ENCODE peak calls at places on chromosomes 3 and 15, in seven cellular contexts. One of them, this sample, is unnamed.

GRCh38 chr15:96230557-96231181 is 99.8 kb upstream of the NR2F2 start:
- DNase-seq in epithelial cell of proximal tubule: no peak
- DNase-seq in epithelial cell of esophagus: peak; percentile 92
- DNase-seq in IMR-90: peak; percentile 72
- DNase-seq in dorsolateral prefrontal cortex: no peak
- DNase-seq in right atrium auricular region: no peak
- DNase-seq in HFF-Myc: no peak
- DNase-seq in this sample: peak; percentile 11

GRCh38 chr3:147619925-147620580 is 210.9 kb downstream of the ZIC1 start:
- DNase-seq in epithelial cell of proximal tubule: no peak
- DNase-seq in HFF-Myc: no peak
- DNase-seq in IMR-90: no peak
- DNase-seq in epithelial cell of esophagus: no peak
- DNase-seq in dorsolateral prefrontal cortex: no peak
- DNase-seq in right atrium auricular region: no peak
- DNase-seq in this sample: no peak

GRCh38 chr3:139523166-139523565 is 16.4 kb downstream of the RBP1 start:
- DNase-seq in IMR-90: no peak
- DNase-seq in dorsolateral prefrontal cortex: no peak
- DNase-seq in HFF-Myc: no peak
- DNase-seq in epithelial cell of esophagus: no peak
- DNase-seq in right atrium auricular region: no peak
- DNase-seq in epithelial cell of proximal tubule: no peak
- DNase-seq in this sample: no peak

GRCh38 chr3:5022187-5022965 is 43.1 kb downstream of the BHLHE40 start:
- DNase-seq in HFF-Myc: no peak
- DNase-seq in epithelial cell of esophagus: peak; percentile 97
- DNase-seq in right atrium auricular region: no peak
- DNase-seq in dorsolateral prefrontal cortex: no peak
- DNase-seq in epithelial cell of proximal tubule: no peak
- DNase-seq in IMR-90: peak; percentile 74
- DNase-seq in this sample: no peak

GRCh38 chr3:104245241-104245640 is 1121.5 kb upstream of the ALCAM start:
- DNase-seq in HFF-Myc: no peak
- DNase-seq in dorsolateral prefrontal cortex: no peak
- DNase-seq in right atrium auricular region: no peak
- DNase-seq in epithelial cell of esophagus: no peak
- DNase-seq in IMR-90: no peak
- DNase-seq in epithelial cell of proximal tubule: no peak
- DNase-seq in this sample: no peak

GRCh38 chr3:56778904-56779303 is 22.8 kb downstream of the ARHGEF3 start:
- DNase-seq in epithelial cell of esophagus: no peak
- DNase-seq in IMR-90: no peak
- DNase-seq in epithelial cell of proximal tubule: no peak
- DNase-seq in right atrium auricular region: no peak
- DNase-seq in dorsolateral prefrontal cortex: no peak
- DNase-seq in HFF-Myc: no peak
- DNase-seq in this sample: no peak

GRCh38 chr15:99145778-99146177 is 40.9 kb downstream of the SYNM start:
- DNase-seq in IMR-90: no peak
- DNase-seq in dorsolateral prefrontal cortex: no peak
- DNase-seq in HFF-Myc: no peak
- DNase-seq in right atrium auricular region: no peak
- DNase-seq in epithelial cell of proximal tubule: no peak
- DNase-seq in epithelial cell of esophagus: no peak
- DNase-seq in this sample: no peak

GRCh38 chr15:82810863-82811421 is 1.5 kb downstream of the WHAMM start:
- DNase-seq in right atrium auricular region: no peak
- DNase-seq in HFF-Myc: no peak
- DNase-seq in IMR-90: no peak
- DNase-seq in dorsolateral prefrontal cortex: no peak
- DNase-seq in epithelial cell of esophagus: peak; percentile 21
- DNase-seq in epithelial cell of proximal tubule: no peak
- DNase-seq in this sample: no peak

GRCh38 chr15:73051402-73051810 is 857 bp upstream of the NEO1 start:
- DNase-seq in HFF-Myc: no peak
- DNase-seq in dorsolateral prefrontal cortex: peak; percentile 73
- DNase-seq in right atrium auricular region: no peak
- DNase-seq in epithelial cell of proximal tubule: no peak
- DNase-seq in epithelial cell of esophagus: peak; percentile 17
- DNase-seq in IMR-90: no peak
- DNase-seq in this sample: no peak

GRCh38 chr15:78679089-78679511 is 38.1 kb upstream of the CHRNB4 start:
- DNase-seq in HFF-Myc: no peak
- DNase-seq in right atrium auricular region: no peak
- DNase-seq in IMR-90: no peak
- DNase-seq in dorsolateral prefrontal cortex: no peak
- DNase-seq in epithelial cell of proximal tubule: no peak
- DNase-seq in epithelial cell of esophagus: no peak
- DNase-seq in this sample: no peak

GRCh38 chr15:46703352-46703861 is 1013.9 kb upstream of the SEMA6D start:
- DNase-seq in dorsolateral prefrontal cortex: no peak
- DNase-seq in epithelial cell of esophagus: no peak
- DNase-seq in HFF-Myc: no peak
- DNase-seq in epithelial cell of proximal tubule: no peak
- DNase-seq in right atrium auricular region: no peak
- DNase-seq in IMR-90: no peak
- DNase-seq in this sample: no peak

GRCh38 chr3:105791919-105792786 is 76.7 kb downstream of the CBLB start:
- DNase-seq in right atrium auricular region: peak; percentile 97
- DNase-seq in dorsolateral prefrontal cortex: no peak
- DNase-seq in IMR-90: peak; percentile 96
- DNase-seq in HFF-Myc: no peak
- DNase-seq in epithelial cell of proximal tubule: no peak
- DNase-seq in epithelial cell of esophagus: peak; percentile 87
- DNase-seq in this sample: peak; percentile 96

GRCh38 chr3:128786434-128787020 is 60.5 kb downstream of the RAB7A start:
- DNase-seq in IMR-90: peak; percentile 30
- DNase-seq in epithelial cell of proximal tubule: no peak
- DNase-seq in dorsolateral prefrontal cortex: no peak
- DNase-seq in epithelial cell of esophagus: no peak
- DNase-seq in HFF-Myc: no peak
- DNase-seq in right atrium auricular region: no peak
- DNase-seq in this sample: peak; percentile 53

GRCh38 chr15:88878720-88879184 is 16.6 kb downstream of the HAPLN3 start:
- DNase-seq in epithelial cell of esophagus: peak; percentile 59
- DNase-seq in right atrium auricular region: no peak
- DNase-seq in dorsolateral prefrontal cortex: no peak
- DNase-seq in epithelial cell of proximal tubule: no peak
- DNase-seq in IMR-90: peak; percentile 35
- DNase-seq in HFF-Myc: peak; percentile 32
- DNase-seq in this sample: peak; percentile 70

GRCh38 chr3:12785096-12785495 is 11.4 kb upstream of the CAND2 start:
- DNase-seq in HFF-Myc: no peak
- DNase-seq in dorsolateral prefrontal cortex: no peak
- DNase-seq in right atrium auricular region: no peak
- DNase-seq in epithelial cell of proximal tubule: no peak
- DNase-seq in epithelial cell of esophagus: no peak
- DNase-seq in IMR-90: no peak
- DNase-seq in this sample: no peak

GRCh38 chr15:32790352-32790999 is 72.7 kb downstream of the GREM1 start:
- DNase-seq in epithelial cell of esophagus: peak; percentile 9
- DNase-seq in dorsolateral prefrontal cortex: no peak
- DNase-seq in epithelial cell of proximal tubule: no peak
- DNase-seq in HFF-Myc: peak; percentile 29
- DNase-seq in IMR-90: peak; percentile 79
- DNase-seq in right atrium auricular region: no peak
- DNase-seq in this sample: peak; percentile 75

GRCh38 chr3:64022451-64023186 is 675 bp downstream of the PSMD6 start:
- DNase-seq in right atrium auricular region: no peak
- DNase-seq in epithelial cell of proximal tubule: no peak
- DNase-seq in IMR-90: no peak
- DNase-seq in dorsolateral prefrontal cortex: peak; percentile 4
- DNase-seq in epithelial cell of esophagus: peak; percentile 51
- DNase-seq in HFF-Myc: no peak
- DNase-seq in this sample: peak; percentile 24

GRCh38 chr3:196996454-196997265 is 28.0 kb upstream of the PIGZ start:
- DNase-seq in epithelial cell of esophagus: peak; percentile 84
- DNase-seq in dorsolateral prefrontal cortex: no peak
- DNase-seq in epithelial cell of proximal tubule: no peak
- DNase-seq in right atrium auricular region: no peak
- DNase-seq in IMR-90: no peak
- DNase-seq in HFF-Myc: no peak
- DNase-seq in this sample: no peak

GRCh38 chr15:39156636-39157255 is 424.1 kb upstream of the THBS1 start:
- DNase-seq in HFF-Myc: no peak
- DNase-seq in epithelial cell of esophagus: no peak
- DNase-seq in right atrium auricular region: peak; percentile 68
- DNase-seq in dorsolateral prefrontal cortex: no peak
- DNase-seq in epithelial cell of proximal tubule: no peak
- DNase-seq in IMR-90: no peak
- DNase-seq in this sample: peak; percentile 43

GRCh38 chr15:66254364-66255292 is 1.1 kb upstream of the MEGF11 start:
- DNase-seq in IMR-90: no peak
- DNase-seq in epithelial cell of esophagus: no peak
- DNase-seq in HFF-Myc: no peak
- DNase-seq in epithelial cell of proximal tubule: no peak
- DNase-seq in dorsolateral prefrontal cortex: no peak
- DNase-seq in right atrium auricular region: no peak
- DNase-seq in this sample: no peak
- H3K4me3 ChIP-seq in IMR-90: no peak overlapping the region
- H3K4me3 ChIP-seq in epithelial cell of esophagus: no peak overlapping the region
- H3K4me3 ChIP-seq in HFF-Myc: no peak overlapping the region
- H3K4me3 ChIP-seq in epithelial cell of proximal tubule: no peak overlapping the region
- H3K4me3 ChIP-seq in dorsolateral prefrontal cortex: peak overlapping the region; percentile 90
- H3K4me3 ChIP-seq in right atrium auricular region: peak overlapping the region; percentile 53
- H3K4me3 ChIP-seq in this sample: no peak overlapping the region

GRCh38 chr3:48698891-48699290 is 13.2 kb upstream of the NCKIPSD start:
- DNase-seq in right atrium auricular region: no peak
- DNase-seq in epithelial cell of esophagus: no peak
- DNase-seq in dorsolateral prefrontal cortex: no peak
- DNase-seq in HFF-Myc: no peak
- DNase-seq in IMR-90: no peak
- DNase-seq in epithelial cell of proximal tubule: no peak
- DNase-seq in this sample: no peak

GRCh38 chr3:48700750-48701405 is 15.2 kb upstream of the NCKIPSD start:
- DNase-seq in epithelial cell of proximal tubule: no peak
- DNase-seq in IMR-90: no peak
- DNase-seq in dorsolateral prefrontal cortex: no peak
- DNase-seq in epithelial cell of esophagus: no peak
- DNase-seq in right atrium auricular region: no peak
- DNase-seq in HFF-Myc: no peak
- DNase-seq in this sample: no peak

GRCh38 chr3:48696156-48696555 is 10.4 kb upstream of the NCKIPSD start:
- DNase-seq in right atrium auricular region: no peak
- DNase-seq in dorsolateral prefrontal cortex: no peak
- DNase-seq in HFF-Myc: no peak
- DNase-seq in epithelial cell of proximal tubule: no peak
- DNase-seq in IMR-90: no peak
- DNase-seq in epithelial cell of esophagus: no peak
- DNase-seq in this sample: no peak

GRCh38 chr3:48695113-48695753 is 9.5 kb upstream of the NCKIPSD start:
- DNase-seq in right atrium auricular region: peak; percentile 87
- DNase-seq in dorsolateral prefrontal cortex: peak; percentile 41
- DNase-seq in IMR-90: peak; percentile 45
- DNase-seq in epithelial cell of esophagus: peak; percentile 80
- DNase-seq in epithelial cell of proximal tubule: no peak
- DNase-seq in HFF-Myc: no peak
- DNase-seq in this sample: peak; percentile 66

GRCh38 chr3:48697952-48698351 is 12.2 kb upstream of the NCKIPSD start:
- DNase-seq in right atrium auricular region: no peak
- DNase-seq in dorsolateral prefrontal cortex: no peak
- DNase-seq in epithelial cell of proximal tubule: no peak
- DNase-seq in HFF-Myc: no peak
- DNase-seq in IMR-90: no peak
- DNase-seq in epithelial cell of esophagus: no peak
- DNase-seq in this sample: no peak
- TF ChIP-seq CTCF in right atrium auricular region: no peak
- TF ChIP-seq CTCF in dorsolateral prefrontal cortex: no peak
- TF ChIP-seq CTCF in epithelial cell of proximal tubule: peak; percentile 12
- TF ChIP-seq CTCF in HFF-Myc: no peak
- TF ChIP-seq CTCF in IMR-90: peak; percentile 20
- TF ChIP-seq CTCF in epithelial cell of esophagus: no peak
- TF ChIP-seq CTCF in this sample: no peak

GRCh38 chr3:181728470-181728869 is 16.7 kb downstream of the SOX2 start:
- DNase-seq in epithelial cell of proximal tubule: no peak
- DNase-seq in epithelial cell of esophagus: no peak
- DNase-seq in IMR-90: no peak
- DNase-seq in right atrium auricular region: no peak
- DNase-seq in HFF-Myc: no peak
- DNase-seq in dorsolateral prefrontal cortex: no peak
- DNase-seq in this sample: no peak
- H3K4me3 ChIP-seq in epithelial cell of proximal tubule: no peak overlapping the region
- H3K4me3 ChIP-seq in epithelial cell of esophagus: no peak overlapping the region
- H3K4me3 ChIP-seq in IMR-90: no peak overlapping the region
- H3K4me3 ChIP-seq in right atrium auricular region: no peak overlapping the region
- H3K4me3 ChIP-seq in HFF-Myc: no peak overlapping the region
- H3K4me3 ChIP-seq in dorsolateral prefrontal cortex: peak overlapping the region; percentile 47
- H3K4me3 ChIP-seq in this sample: no peak overlapping the region

GRCh38 chr3:122921791-122922651 is 105.5 kb downstream of the SEMA5B start:
- DNase-seq in right atrium auricular region: no peak
- DNase-seq in HFF-Myc: no peak
- DNase-seq in epithelial cell of proximal tubule: no peak
- DNase-seq in epithelial cell of esophagus: peak; percentile 43
- DNase-seq in IMR-90: no peak
- DNase-seq in dorsolateral prefrontal cortex: no peak
- DNase-seq in this sample: no peak
- TF ChIP-seq CTCF in right atrium auricular region: no peak
- TF ChIP-seq CTCF in HFF-Myc: no peak
- TF ChIP-seq CTCF in epithelial cell of proximal tubule: no peak
- TF ChIP-seq CTCF in epithelial cell of esophagus: no peak
- TF ChIP-seq CTCF in IMR-90: no peak
- TF ChIP-seq CTCF in dorsolateral prefrontal cortex: no peak
- TF ChIP-seq CTCF in this sample: no peak